ENCODE peak calls at places on chromosomes 1 and 21, in nine cellular contexts. One of them, this sample, is unnamed.
A peak's percentile ranks its signal among the peaks of the same experiment; 100 is the strongest.

GRCh38 chr1:145965119-145965744 is 742 bp downstream of the POLR3GL start:
- DNase-seq in retina: no peak
- DNase-seq in NCI-H1694: no peak
- DNase-seq in prostate gland: no peak
- DNase-seq in fibroblast of mammary gland: no peak
- DNase-seq in activated T-helper 9 cell treated with anti-CD3 and anti-CD28 coated beads, Interleukin-2, amount 50 U/mL, for 16 hours: no peak
- DNase-seq in T-helper 9 cell: no peak
- DNase-seq in stimulated activated naive B cell treated with anti-CD40 and anti-IgM and Interleukin-4, amounts not matched to agents 10 μg/mL and 1 μg/mL and 100 μg/mL, for 72 hours: no peak
- DNase-seq in NCI-H1105 treated with DMSO at 0.1 percent for 48 hours: no peak
- DNase-seq in this sample: no peak

GRCh38 chr1:2379733-2380404 is 11.5 kb downstream of the MORN1 start:
- DNase-seq in prostate gland: no peak
- DNase-seq in T-helper 9 cell: no peak
- DNase-seq in stimulated activated naive B cell treated with anti-CD40 and anti-IgM and Interleukin-4, amounts not matched to agents 10 μg/mL and 1 μg/mL and 100 μg/mL, for 72 hours: no peak
- DNase-seq in NCI-H1694: no peak
- DNase-seq in retina: no peak
- DNase-seq in fibroblast of mammary gland: no peak
- DNase-seq in activated T-helper 9 cell treated with anti-CD3 and anti-CD28 coated beads, Interleukin-2, amount 50 U/mL, for 16 hours: no peak
- DNase-seq in NCI-H1105 treated with DMSO at 0.1 percent for 48 hours: no peak
- DNase-seq in this sample: no peak

GRCh38 chr1:44806025-44806703 is 987 bp downstream of the DYNLT4 start:
- DNase-seq in T-helper 9 cell: no peak
- DNase-seq in activated T-helper 9 cell treated with anti-CD3 and anti-CD28 coated beads, Interleukin-2, amount 50 U/mL, for 16 hours: no peak
- DNase-seq in NCI-H1694: no peak
- DNase-seq in retina: no peak
- DNase-seq in fibroblast of mammary gland: no peak
- DNase-seq in prostate gland: no peak
- DNase-seq in stimulated activated naive B cell treated with anti-CD40 and anti-IgM and Interleukin-4, amounts not matched to agents 10 μg/mL and 1 μg/mL and 100 μg/mL, for 72 hours: no peak
- DNase-seq in NCI-H1105 treated with DMSO at 0.1 percent for 48 hours: no peak
- DNase-seq in this sample: no peak

GRCh38 chr1:19799233-19799876 is 361 bp downstream of the TMCO4 start:
- DNase-seq in NCI-H1694: no peak
- DNase-seq in T-helper 9 cell: peak; percentile 31
- DNase-seq in fibroblast of mammary gland: peak; percentile 31
- DNase-seq in activated T-helper 9 cell treated with anti-CD3 and anti-CD28 coated beads, Interleukin-2, amount 50 U/mL, for 16 hours: peak; percentile 41
- DNase-seq in retina: peak; percentile 35
- DNase-seq in NCI-H1105 treated with DMSO at 0.1 percent for 48 hours: no peak
- DNase-seq in stimulated activated naive B cell treated with anti-CD40 and anti-IgM and Interleukin-4, amounts not matched to agents 10 μg/mL and 1 μg/mL and 100 μg/mL, for 72 hours: peak; percentile 48
- DNase-seq in prostate gland: peak; percentile 61
- DNase-seq in this sample: no peak

GRCh38 chr21:38351961-38352521 is 95.2 kb downstream of the KCNJ15 start:
- DNase-seq in retina: no peak
- DNase-seq in fibroblast of mammary gland: peak; percentile 93
- DNase-seq in T-helper 9 cell: no peak
- DNase-seq in prostate gland: no peak
- DNase-seq in activated T-helper 9 cell treated with anti-CD3 and anti-CD28 coated beads, Interleukin-2, amount 50 U/mL, for 16 hours: no peak
- DNase-seq in NCI-H1105 treated with DMSO at 0.1 percent for 48 hours: peak; percentile 78
- DNase-seq in NCI-H1694: no peak
- DNase-seq in stimulated activated naive B cell treated with anti-CD40 and anti-IgM and Interleukin-4, amounts not matched to agents 10 μg/mL and 1 μg/mL and 100 μg/mL, for 72 hours: no peak
- DNase-seq in this sample: no peak

GRCh38 chr1:24166988-24167387 is 20.1 kb downstream of the IFNLR1 start:
- DNase-seq in stimulated activated naive B cell treated with anti-CD40 and anti-IgM and Interleukin-4, amounts not matched to agents 10 μg/mL and 1 μg/mL and 100 μg/mL, for 72 hours: no peak
- DNase-seq in retina: no peak
- DNase-seq in NCI-H1105 treated with DMSO at 0.1 percent for 48 hours: no peak
- DNase-seq in activated T-helper 9 cell treated with anti-CD3 and anti-CD28 coated beads, Interleukin-2, amount 50 U/mL, for 16 hours: no peak
- DNase-seq in NCI-H1694: no peak
- DNase-seq in prostate gland: no peak
- DNase-seq in fibroblast of mammary gland: no peak
- DNase-seq in T-helper 9 cell: no peak
- DNase-seq in this sample: no peak

GRCh38 chr1:53116307-53116810 is 26.1 kb downstream of the SLC1A7 start:
- DNase-seq in T-helper 9 cell: no peak
- DNase-seq in prostate gland: no peak
- DNase-seq in NCI-H1105 treated with DMSO at 0.1 percent for 48 hours: no peak
- DNase-seq in activated T-helper 9 cell treated with anti-CD3 and anti-CD28 coated beads, Interleukin-2, amount 50 U/mL, for 16 hours: no peak
- DNase-seq in retina: peak; percentile 43
- DNase-seq in NCI-H1694: no peak
- DNase-seq in stimulated activated naive B cell treated with anti-CD40 and anti-IgM and Interleukin-4, amounts not matched to agents 10 μg/mL and 1 μg/mL and 100 μg/mL, for 72 hours: no peak
- DNase-seq in fibroblast of mammary gland: no peak
- DNase-seq in this sample: no peak

GRCh38 chr1:53375440-53375839 is 47.6 kb upstream of the LRP8 start:
- DNase-seq in prostate gland: no peak
- DNase-seq in T-helper 9 cell: no peak
- DNase-seq in stimulated activated naive B cell treated with anti-CD40 and anti-IgM and Interleukin-4, amounts not matched to agents 10 μg/mL and 1 μg/mL and 100 μg/mL, for 72 hours: no peak
- DNase-seq in activated T-helper 9 cell treated with anti-CD3 and anti-CD28 coated beads, Interleukin-2, amount 50 U/mL, for 16 hours: no peak
- DNase-seq in fibroblast of mammary gland: no peak
- DNase-seq in NCI-H1105 treated with DMSO at 0.1 percent for 48 hours: no peak
- DNase-seq in NCI-H1694: no peak
- DNase-seq in retina: peak; percentile 42
- DNase-seq in this sample: no peak

GRCh38 chr1:93779540-93780121 is 98.0 kb upstream of the BCAR3 start:
- DNase-seq in NCI-H1105 treated with DMSO at 0.1 percent for 48 hours: no peak
- DNase-seq in prostate gland: no peak
- DNase-seq in stimulated activated naive B cell treated with anti-CD40 and anti-IgM and Interleukin-4, amounts not matched to agents 10 μg/mL and 1 μg/mL and 100 μg/mL, for 72 hours: no peak
- DNase-seq in NCI-H1694: no peak
- DNase-seq in T-helper 9 cell: no peak
- DNase-seq in retina: no peak
- DNase-seq in fibroblast of mammary gland: peak; percentile 80
- DNase-seq in activated T-helper 9 cell treated with anti-CD3 and anti-CD28 coated beads, Interleukin-2, amount 50 U/mL, for 16 hours: no peak
- DNase-seq in this sample: no peak

GRCh38 chr1:213110349-213111300 is 59.6 kb downstream of the RPS6KC1 start:
- DNase-seq in retina: no peak
- DNase-seq in prostate gland: no peak
- DNase-seq in activated T-helper 9 cell treated with anti-CD3 and anti-CD28 coated beads, Interleukin-2, amount 50 U/mL, for 16 hours: no peak
- DNase-seq in stimulated activated naive B cell treated with anti-CD40 and anti-IgM and Interleukin-4, amounts not matched to agents 10 μg/mL and 1 μg/mL and 100 μg/mL, for 72 hours: no peak
- DNase-seq in T-helper 9 cell: no peak
- DNase-seq in NCI-H1105 treated with DMSO at 0.1 percent for 48 hours: no peak
- DNase-seq in NCI-H1694: no peak
- DNase-seq in fibroblast of mammary gland: no peak
- DNase-seq in this sample: peak; percentile 15

This sample was measured in GM10248.